ENCODE peak calls at places on chromosomes 11 and 22, in ten cellular contexts. One of them, this sample, is unnamed.

GRCh38 chr22:49042066-49042465 is 785.6 kb downstream of the BRD1 start:
- DNase-seq in astrocyte: no peak
- DNase-seq in brain microvascular endothelial cell: no peak
- DNase-seq in coronary artery: no peak
- DNase-seq in OCI-LY7: no peak
- DNase-seq in heart right ventricle: no peak
- DNase-seq in GM12865: no peak
- DNase-seq in A673: peak; percentile 28
- DNase-seq in uterus: no peak
- DNase-seq in left lung: no peak
- DNase-seq in this sample: no peak

GRCh38 chr11:104435498-104435897 is 271.6 kb upstream of the PDGFD start:
- DNase-seq in heart right ventricle: no peak
- DNase-seq in brain microvascular endothelial cell: no peak
- DNase-seq in GM12865: no peak
- DNase-seq in coronary artery: no peak
- DNase-seq in astrocyte: no peak
- DNase-seq in A673: no peak
- DNase-seq in OCI-LY7: no peak
- DNase-seq in uterus: no peak
- DNase-seq in left lung: no peak
- DNase-seq in this sample: no peak

GRCh38 chr22:29083576-29084566 is 11.0 kb downstream of the KREMEN1 start:
- DNase-seq in OCI-LY7: no peak
- DNase-seq in left lung: no peak
- DNase-seq in GM12865: peak; percentile 43
- DNase-seq in uterus: no peak
- DNase-seq in astrocyte: peak; percentile 39
- DNase-seq in heart right ventricle: no peak
- DNase-seq in A673: no peak
- DNase-seq in coronary artery: no peak
- DNase-seq in brain microvascular endothelial cell: no peak
- DNase-seq in this sample: no peak

GRCh38 chr11:32775908-32776307 is 18.6 kb downstream of the CCDC73 start:
- DNase-seq in heart right ventricle: no peak
- DNase-seq in GM12865: peak; percentile 22
- DNase-seq in uterus: no peak
- DNase-seq in A673: no peak
- DNase-seq in left lung: no peak
- DNase-seq in coronary artery: no peak
- DNase-seq in brain microvascular endothelial cell: no peak
- DNase-seq in astrocyte: no peak
- DNase-seq in OCI-LY7: no peak
- DNase-seq in this sample: no peak

GRCh38 chr11:108913204-108913603 is 248.3 kb downstream of the DDX10 start:
- DNase-seq in uterus: no peak
- DNase-seq in OCI-LY7: no peak
- DNase-seq in GM12865: no peak
- DNase-seq in heart right ventricle: no peak
- DNase-seq in astrocyte: no peak
- DNase-seq in left lung: no peak
- DNase-seq in coronary artery: no peak
- DNase-seq in A673: no peak
- DNase-seq in brain microvascular endothelial cell: no peak
- DNase-seq in this sample: no peak

GRCh38 chr11:10858505-10859360 is 880 bp upstream of the ZBED5 start:
- DNase-seq in GM12865: peak; percentile 59
- DNase-seq in heart right ventricle: peak; percentile 74
- DNase-seq in brain microvascular endothelial cell: no peak
- DNase-seq in astrocyte: no peak
- DNase-seq in uterus: peak; percentile 63
- DNase-seq in coronary artery: peak; percentile 85
- DNase-seq in OCI-LY7: peak; percentile 56
- DNase-seq in A673: peak; percentile 60
- DNase-seq in left lung: peak; percentile 68
- DNase-seq in this sample: peak; percentile 73

GRCh38 chr11:113242767-113243397 is 71.5 kb upstream of the TTC12 start:
- DNase-seq in OCI-LY7: no peak
- DNase-seq in left lung: no peak
- DNase-seq in astrocyte: peak; percentile 63
- DNase-seq in coronary artery: no peak
- DNase-seq in uterus: peak; percentile 26
- DNase-seq in A673: no peak
- DNase-seq in brain microvascular endothelial cell: peak; percentile 66
- DNase-seq in GM12865: peak; percentile 23
- DNase-seq in heart right ventricle: no peak
- DNase-seq in this sample: no peak

GRCh38 chr11:70270104-70270876 is at the start of gene PPFIA1:
- DNase-seq in left lung: peak; percentile 95
- DNase-seq in heart right ventricle: peak; percentile 96
- DNase-seq in brain microvascular endothelial cell: peak; percentile 87
- DNase-seq in A673: peak; percentile 98
- DNase-seq in OCI-LY7: peak; percentile 97
- DNase-seq in GM12865: peak; percentile 97
- DNase-seq in astrocyte: peak; percentile 79
- DNase-seq in coronary artery: peak; percentile 94
- DNase-seq in uterus: peak; percentile 94
- DNase-seq in this sample: peak; percentile 98

GRCh38 chr22:25139062-25139461 is 60.6 kb upstream of the CRYBB3 start:
- DNase-seq in left lung: no peak
- DNase-seq in A673: peak; percentile 70
- DNase-seq in GM12865: no peak
- DNase-seq in brain microvascular endothelial cell: no peak
- DNase-seq in coronary artery: no peak
- DNase-seq in uterus: no peak
- DNase-seq in OCI-LY7: no peak
- DNase-seq in heart right ventricle: peak; percentile 60
- DNase-seq in astrocyte: no peak
- DNase-seq in this sample: no peak

GRCh38 chr11:105282658-105283057 is 143.1 kb upstream of the CARD18 start:
- DNase-seq in GM12865: no peak
- DNase-seq in OCI-LY7: no peak
- DNase-seq in left lung: no peak
- DNase-seq in heart right ventricle: no peak
- DNase-seq in brain microvascular endothelial cell: peak; percentile 7
- DNase-seq in A673: no peak
- DNase-seq in astrocyte: no peak
- DNase-seq in coronary artery: no peak
- DNase-seq in uterus: no peak
- DNase-seq in this sample: no peak

GRCh38 chr11:125494033-125494364 is 2.1 kb downstream of the FEZ1 start:
- DNase-seq in astrocyte: no peak
- DNase-seq in GM12865: no peak
- DNase-seq in coronary artery: no peak
- DNase-seq in uterus: no peak
- DNase-seq in A673: no peak
- DNase-seq in OCI-LY7: no peak
- DNase-seq in heart right ventricle: no peak
- DNase-seq in brain microvascular endothelial cell: no peak
- DNase-seq in left lung: no peak
- DNase-seq in this sample: no peak

GRCh38 chr11:126318642-126319373 is 14.9 kb downstream of the DCPS start:
- DNase-seq in heart right ventricle: no peak
- DNase-seq in astrocyte: peak; percentile 97
- DNase-seq in A673: no peak
- DNase-seq in coronary artery: no peak
- DNase-seq in left lung: peak; percentile 59
- DNase-seq in uterus: peak; percentile 62
- DNase-seq in OCI-LY7: peak; percentile 22
- DNase-seq in brain microvascular endothelial cell: peak; percentile 85
- DNase-seq in GM12865: peak; percentile 74
- DNase-seq in this sample: no peak

GRCh38 chr11:120674537-120674936 is 163.0 kb downstream of the GRIK4 start:
- DNase-seq in heart right ventricle: no peak
- DNase-seq in left lung: no peak
- DNase-seq in OCI-LY7: no peak
- DNase-seq in brain microvascular endothelial cell: no peak
- DNase-seq in coronary artery: no peak
- DNase-seq in A673: no peak
- DNase-seq in GM12865: no peak
- DNase-seq in uterus: no peak
- DNase-seq in astrocyte: peak; percentile 75
- DNase-seq in this sample: no peak

GRCh38 chr11:118892515-118892914 is 8.8 kb downstream of the CXCR5 start:
- DNase-seq in coronary artery: no peak
- DNase-seq in OCI-LY7: peak; percentile 93
- DNase-seq in brain microvascular endothelial cell: no peak
- DNase-seq in GM12865: peak; percentile 53
- DNase-seq in left lung: no peak
- DNase-seq in astrocyte: no peak
- DNase-seq in A673: no peak
- DNase-seq in uterus: no peak
- DNase-seq in heart right ventricle: no peak
- DNase-seq in this sample: peak; percentile 50

GRCh38 chr11:46675288-46675851 is 25.0 kb downstream of the ARHGAP1 start:
- DNase-seq in OCI-LY7: no peak
- DNase-seq in coronary artery: no peak
- DNase-seq in A673: no peak
- DNase-seq in left lung: peak; percentile 55
- DNase-seq in astrocyte: peak; percentile 63
- DNase-seq in heart right ventricle: peak; percentile 53
- DNase-seq in GM12865: no peak
- DNase-seq in uterus: peak; percentile 76
- DNase-seq in brain microvascular endothelial cell: no peak
- DNase-seq in this sample: no peak

GRCh38 chr11:79087238-79087956 is 353.4 kb downstream of the TENM4 start:
- DNase-seq in GM12865: no peak
- DNase-seq in astrocyte: peak; percentile 89
- DNase-seq in uterus: no peak
- DNase-seq in brain microvascular endothelial cell: peak; percentile 43
- DNase-seq in heart right ventricle: no peak
- DNase-seq in A673: peak; percentile 56
- DNase-seq in coronary artery: no peak
- DNase-seq in left lung: no peak
- DNase-seq in OCI-LY7: no peak
- DNase-seq in this sample: no peak

GRCh38 chr11:110948112-110948511 is 235.9 kb upstream of the ARHGAP20 start:
- DNase-seq in astrocyte: peak; percentile 34
- DNase-seq in left lung: no peak
- DNase-seq in coronary artery: no peak
- DNase-seq in heart right ventricle: no peak
- DNase-seq in uterus: no peak
- DNase-seq in OCI-LY7: no peak
- DNase-seq in A673: no peak
- DNase-seq in brain microvascular endothelial cell: no peak
- DNase-seq in GM12865: no peak
- DNase-seq in this sample: no peak

GRCh38 chr11:8593935-8594909 is at the start of gene STK33:
- DNase-seq in brain microvascular endothelial cell: no peak
- DNase-seq in GM12865: peak; percentile 82
- DNase-seq in left lung: peak; percentile 63
- DNase-seq in OCI-LY7: no peak
- DNase-seq in coronary artery: no peak
- DNase-seq in uterus: peak; percentile 39
- DNase-seq in astrocyte: peak; percentile 15
- DNase-seq in A673: no peak
- DNase-seq in heart right ventricle: peak; percentile 63
- DNase-seq in this sample: peak; percentile 86

GRCh38 chr11:55970935-55971334 is 1.2 kb upstream of the OR10AG1 start:
- DNase-seq in left lung: no peak
- DNase-seq in GM12865: no peak
- DNase-seq in heart right ventricle: no peak
- DNase-seq in uterus: no peak
- DNase-seq in OCI-LY7: no peak
- DNase-seq in brain microvascular endothelial cell: no peak
- DNase-seq in astrocyte: no peak
- DNase-seq in coronary artery: no peak
- DNase-seq in A673: no peak
- DNase-seq in this sample: no peak

GRCh38 chr11:117058761-117059233 is 39.4 kb downstream of the SIK3 start:
- DNase-seq in heart right ventricle: no peak
- DNase-seq in left lung: no peak
- DNase-seq in A673: peak; percentile 95
- DNase-seq in GM12865: no peak
- DNase-seq in coronary artery: no peak
- DNase-seq in OCI-LY7: no peak
- DNase-seq in astrocyte: peak; percentile 70
- DNase-seq in uterus: no peak
- DNase-seq in brain microvascular endothelial cell: peak; percentile 15
- DNase-seq in this sample: no peak
- H3K4me3 ChIP-seq in heart right ventricle: no peak overlapping the region
- H3K4me3 ChIP-seq in left lung: no peak overlapping the region
- H3K4me3 ChIP-seq in A673: no peak overlapping the region
- H3K4me3 ChIP-seq in GM12865: no peak overlapping the region
- H3K4me3 ChIP-seq in coronary artery: no peak overlapping the region
- H3K4me3 ChIP-seq in OCI-LY7: no peak overlapping the region
- H3K4me3 ChIP-seq in astrocyte: no peak overlapping the region
- H3K4me3 ChIP-seq in uterus: no peak overlapping the region
- H3K4me3 ChIP-seq in brain microvascular endothelial cell: no peak overlapping the region
- H3K4me3 ChIP-seq in this sample: no peak overlapping the region

GRCh38 chr11:74466916-74467885 is at the start of gene KCNE3:
- DNase-seq in heart right ventricle: peak; percentile 68
- DNase-seq in left lung: peak; percentile 65
- DNase-seq in A673: peak; percentile 89
- DNase-seq in GM12865: no peak
- DNase-seq in brain microvascular endothelial cell: no peak
- DNase-seq in OCI-LY7: no peak
- DNase-seq in uterus: peak; percentile 66
- DNase-seq in coronary artery: no peak
- DNase-seq in astrocyte: no peak
- DNase-seq in this sample: no peak
- H3K4me3 ChIP-seq in heart right ventricle: peak within 1 kb of the TSS; percentile 29
- H3K4me3 ChIP-seq in left lung: peak within 1 kb of the TSS; percentile 54
- H3K4me3 ChIP-seq in A673: peak within 1 kb of the TSS; percentile 58
- H3K4me3 ChIP-seq in GM12865: no peak within 1 kb of the TSS
- H3K4me3 ChIP-seq in brain microvascular endothelial cell: peak within 1 kb of the TSS; percentile 73
- H3K4me3 ChIP-seq in OCI-LY7: no peak within 1 kb of the TSS
- H3K4me3 ChIP-seq in uterus: peak within 1 kb of the TSS; percentile 65
- H3K4me3 ChIP-seq in coronary artery: peak within 1 kb of the TSS; percentile 80
- H3K4me3 ChIP-seq in astrocyte: peak within 1 kb of the TSS; percentile 48
- H3K4me3 ChIP-seq in this sample: no peak within 1 kb of the TSS

DNA sequence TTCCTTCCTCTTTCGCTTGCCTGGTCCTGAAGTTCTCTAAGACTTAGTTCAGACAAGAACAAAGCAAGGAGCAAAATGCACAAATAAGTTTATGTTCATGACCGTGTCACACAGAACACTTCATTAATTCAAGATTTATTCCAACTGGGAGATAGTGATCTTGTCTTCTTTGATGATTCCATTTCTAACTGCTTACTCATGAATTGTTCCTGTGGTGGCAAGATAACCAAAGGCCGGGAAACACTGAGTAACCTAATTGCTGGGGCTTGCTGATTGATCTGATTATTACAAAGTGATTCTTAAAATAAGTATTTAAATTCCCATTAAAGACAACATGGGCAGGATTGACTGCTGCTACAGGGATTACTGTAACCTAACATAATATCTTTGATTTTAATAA is 1462.9 kb upstream of the RAG2 start:
- DNase-seq in astrocyte: peak; percentile 31
- DNase-seq in left lung: no peak
- DNase-seq in heart right ventricle: no peak
- DNase-seq in coronary artery: no peak
- DNase-seq in brain microvascular endothelial cell: peak; percentile 0
- DNase-seq in OCI-LY7: no peak
- DNase-seq in A673: peak; percentile 23
- DNase-seq in GM12865: no peak
- DNase-seq in uterus: no peak
- DNase-seq in this sample: no peak
- H3K4me3 ChIP-seq in astrocyte: no peak overlapping the region
- H3K4me3 ChIP-seq in left lung: no peak overlapping the region
- H3K4me3 ChIP-seq in heart right ventricle: no peak overlapping the region
- H3K4me3 ChIP-seq in coronary artery: no peak overlapping the region
- H3K4me3 ChIP-seq in brain microvascular endothelial cell: no peak overlapping the region
- H3K4me3 ChIP-seq in OCI-LY7: no peak overlapping the region
- H3K4me3 ChIP-seq in A673: no peak overlapping the region
- H3K4me3 ChIP-seq in GM12865: no peak overlapping the region
- H3K4me3 ChIP-seq in uterus: no peak overlapping the region
- H3K4me3 ChIP-seq in this sample: no peak overlapping the region

GRCh38 chr11:20048246-20048645 is 112.0 kb downstream of the DBX1 start:
- DNase-seq in GM12865: no peak
- DNase-seq in uterus: peak; percentile 39
- DNase-seq in A673: no peak
- DNase-seq in astrocyte: peak; percentile 67
- DNase-seq in OCI-LY7: no peak
- DNase-seq in left lung: no peak
- DNase-seq in coronary artery: no peak
- DNase-seq in heart right ventricle: no peak
- DNase-seq in brain microvascular endothelial cell: no peak
- DNase-seq in this sample: no peak
- H3K4me3 ChIP-seq in GM12865: no peak overlapping the region
- H3K4me3 ChIP-seq in uterus: no peak overlapping the region
- H3K4me3 ChIP-seq in A673: no peak overlapping the region
- H3K4me3 ChIP-seq in astrocyte: no peak overlapping the region
- H3K4me3 ChIP-seq in OCI-LY7: no peak overlapping the region
- H3K4me3 ChIP-seq in left lung: no peak overlapping the region
- H3K4me3 ChIP-seq in coronary artery: no peak overlapping the region
- H3K4me3 ChIP-seq in heart right ventricle: peak overlapping the region; percentile 16
- H3K4me3 ChIP-seq in brain microvascular endothelial cell: no peak overlapping the region
- H3K4me3 ChIP-seq in this sample: no peak overlapping the region

This sample was measured in GM06990.